ENCODE peak calls at places on chromosomes 13 and 19, in six cellular contexts. P is HCT116, X is K562, I is SK-N-SH, C is HepG2, T is GM12878. U is an unnamed sample.

GRCh38 chr13:71873418-71874276 is 6.6 kb upstream of the DACH1 start:
- DNase-seq in T (no peak), C (no peak), P (no peak), I (no peak), X (no peak), U (no peak)

GRCh38 chr19:16714702-16715294 is 4.8 kb upstream of the NWD1 start:
- DNase-seq in T (peak), P (peak), I (peak), X (peak), C (peak), U (no peak)

GRCh38 chr13:71602327-71602726 is 264.7 kb downstream of the DACH1 start:
- DNase-seq in P (no peak), C (no peak), T (no peak), X (no peak), I (no peak), U (no peak)

GRCh38 chr13:91357613-91358383 is 10.3 kb downstream of the MIR17HG start:
- DNase-seq in P (no peak), C (no peak), I (no peak), T (no peak), X (no peak), U (no peak)

GRCh38 chr13:33487575-33488243 is 202.2 kb upstream of the STARD13 start:
- DNase-seq in C (peak), P (no peak), I (no peak), X (no peak), T (peak), U (no peak)

GRCh38 chr19:7482584-7483439 is 6.0 kb downstream of the PEX11G start:
- DNase-seq in T (no peak), P (peak), I (peak), X (peak), C (no peak), U (peak)

GRCh38 chr19:58372311-58373133 is 8.3 kb downstream of the ZNF837 start:
- DNase-seq in X (no peak), C (no peak), P (no peak), T (no peak), I (no peak), U (no peak)

GRCh38 chr13:39909634-39910033 is 254.2 kb downstream of the COG6 start:
- DNase-seq in T (no peak), C (no peak), P (no peak), X (no peak), I (peak), U (no peak)

GRCh38 chr19:29966594-29967249 is 24.7 kb downstream of the URI1 start:
- DNase-seq in I (no peak), X (no peak), P (no peak), T (no peak), C (peak), U (no peak)

GRCh38 chr13:28336193-28336657 is 158.7 kb downstream of the FLT1 start:
- DNase-seq in T (no peak), X (no peak), I (no peak), C (no peak), P (no peak), U (no peak)

GRCh38 chr13:99314640-99315176 is 7.5 kb upstream of the GPR183 start:
- DNase-seq in X (peak), C (no peak), I (no peak), P (peak), T (no peak), U (no peak)

GRCh38 chr13:107069107-107069776 is 501.3 kb upstream of the ARGLU1 start:
- DNase-seq in P (no peak), T (no peak), X (no peak), I (peak), C (no peak), U (no peak)

GRCh38 chr13:48827709-48828108 is 148.0 kb upstream of the FNDC3A start:
- DNase-seq in X (no peak), T (no peak), I (no peak), C (no peak), P (no peak), U (no peak)

GRCh38 chr13:32969516-32969941 is 46.7 kb upstream of the KL start:
- DNase-seq in X (no peak), P (no peak), I (no peak), C (no peak), T (peak), U (no peak)

GRCh38 chr13:72341904-72342303 is 385.5 kb downstream of the MZT1 start:
- DNase-seq in I (no peak), P (no peak), T (no peak), C (peak), X (no peak), U (no peak)

GRCh38 chr13:45482571-45483173 is 17.9 kb downstream of the COG3 start:
- DNase-seq in C (no peak), T (no peak), I (no peak), X (no peak), P (no peak), U (no peak)

GRCh38 chr13:78764665-78765064 is 105.7 kb upstream of the OBI1 start:
- DNase-seq in P (no peak), I (no peak), T (no peak), C (no peak), X (no peak), U (no peak)

GRCh38 chr19:2038284-2039081 is 12.6 kb downstream of the MKNK2 start:
- DNase-seq in I (no peak), P (no peak), X (peak), C (no peak), T (no peak), U (no peak)

GRCh38 chr13:24660023-24660806 is 20.0 kb upstream of the ATP12A start:
- DNase-seq in X (no peak), P (no peak), I (peak), T (no peak), C (no peak), U (no peak)

GRCh38 chr13:28584873-28585317 is 74.0 kb upstream of the POMP start:
- DNase-seq in P (no peak), T (no peak), I (no peak), X (no peak), C (no peak), U (no peak)

GRCh38 chr13:49627831-49628652 is at the start of gene ARL11:
- DNase-seq in C (no peak), I (no peak), T (peak), P (no peak), X (peak), U (peak)

GRCh38 chr19:53882391-53883050 is 524 bp downstream of the PRKCG start:
- DNase-seq in I (no peak), X (no peak), T (no peak), C (no peak), P (no peak), U (no peak)

GRCh38 chr19:53878786-53879144 is 3.2 kb upstream of the PRKCG start:
- DNase-seq in C (no peak), T (no peak), P (no peak), X (no peak), I (no peak), U (no peak)

GRCh38 chr19:53879145-53880037 is 2.6 kb upstream of the PRKCG start:
- DNase-seq in P (no peak), T (no peak), C (peak), X (peak), I (peak), U (peak)

GRCh38 chr19:53881482-53882390 is at the start of gene PRKCG:
- DNase-seq in X (peak), I (peak), C (peak), P (no peak), T (no peak), U (no peak)

GRCh38 chr19:53880716-53881481 is 1.1 kb upstream of the PRKCG start:
- DNase-seq in P (no peak), I (no peak), X (no peak), T (no peak), C (no peak), U (no peak)
- TF ChIP-seq JUND in P (no peak), I (no peak), X (no peak), T (no peak), C (no peak), U (no peak)

GRCh38 chr19:55383789-55384575 is at the start of gene TMEM238:
- DNase-seq in I (peak), T (no peak), C (no peak), P (no peak), X (peak), U (peak)
- TF ChIP-seq JUND in I (no peak), T (no peak), C (no peak), P (no peak), X (no peak), U (no peak)

GRCh38 chr19:13187419-13187818 is 37.2 kb downstream of the IER2 start:
- DNase-seq in P (no peak), X (no peak), C (no peak), T (no peak), I (no peak), U (no peak)

GRCh38 chr19:13176345-13176744 is 26.1 kb downstream of the IER2 start:
- DNase-seq in T (no peak), I (no peak), X (no peak), C (no peak), P (no peak), U (no peak)

GRCh38 chr19:13181747-13182388 is 31.7 kb downstream of the IER2 start:
- DNase-seq in P (no peak), X (no peak), C (no peak), T (no peak), I (peak), U (peak)
- TF ChIP-seq JUND in P (no peak), X (no peak), C (no peak), T (no peak), I (no peak), U (no peak)

GRCh38 chr19:52690395-52691214 is 44.2 kb downstream of the ZNF611 start:
- DNase-seq in P (peak), I (peak), X (peak), T (peak), C (peak), U (peak)

GRCh38 chr19:52691215-52691610 is 43.6 kb downstream of the ZNF611 start:
- DNase-seq in T (no peak), C (no peak), P (no peak), X (no peak), I (no peak), U (no peak)

GRCh38 chr19:52688335-52688734 is 46.5 kb downstream of the ZNF611 start:
- DNase-seq in I (no peak), X (no peak), P (no peak), T (no peak), C (no peak), U (no peak)

GRCh38 chr19:52691737-52692136 is 43.1 kb downstream of the ZNF611 start:
- DNase-seq in I (no peak), X (no peak), P (no peak), T (peak), C (no peak), U (no peak)

GRCh38 chr19:52689804-52690394 is 44.9 kb downstream of the ZNF611 start:
- DNase-seq in C (no peak), X (peak), T (no peak), I (peak), P (no peak), U (no peak)
- TF ChIP-seq JUND in C (no peak), X (no peak), T (no peak), I (no peak), P (no peak), U (no peak)

GRCh38 chr19:50911206-50912101 is at the start of gene KLK4:
- DNase-seq in X (no peak), C (no peak), T (no peak), I (no peak), P (no peak), U (no peak)

GRCh38 chr19:50910722-50911121 is 473 bp downstream of the KLK4 start:
- DNase-seq in T (no peak), C (no peak), I (no peak), X (no peak), P (no peak), U (no peak)

GRCh38 chr19:50908311-50908710 is 2.9 kb downstream of the KLK4 start:
- DNase-seq in T (no peak), I (no peak), C (no peak), X (no peak), P (no peak), U (no peak)

GRCh38 chr19:50912102-50912599 is 956 bp upstream of the KLK4 start:
- DNase-seq in P (no peak), I (no peak), X (no peak), C (no peak), T (no peak), U (no peak)

DNA sequence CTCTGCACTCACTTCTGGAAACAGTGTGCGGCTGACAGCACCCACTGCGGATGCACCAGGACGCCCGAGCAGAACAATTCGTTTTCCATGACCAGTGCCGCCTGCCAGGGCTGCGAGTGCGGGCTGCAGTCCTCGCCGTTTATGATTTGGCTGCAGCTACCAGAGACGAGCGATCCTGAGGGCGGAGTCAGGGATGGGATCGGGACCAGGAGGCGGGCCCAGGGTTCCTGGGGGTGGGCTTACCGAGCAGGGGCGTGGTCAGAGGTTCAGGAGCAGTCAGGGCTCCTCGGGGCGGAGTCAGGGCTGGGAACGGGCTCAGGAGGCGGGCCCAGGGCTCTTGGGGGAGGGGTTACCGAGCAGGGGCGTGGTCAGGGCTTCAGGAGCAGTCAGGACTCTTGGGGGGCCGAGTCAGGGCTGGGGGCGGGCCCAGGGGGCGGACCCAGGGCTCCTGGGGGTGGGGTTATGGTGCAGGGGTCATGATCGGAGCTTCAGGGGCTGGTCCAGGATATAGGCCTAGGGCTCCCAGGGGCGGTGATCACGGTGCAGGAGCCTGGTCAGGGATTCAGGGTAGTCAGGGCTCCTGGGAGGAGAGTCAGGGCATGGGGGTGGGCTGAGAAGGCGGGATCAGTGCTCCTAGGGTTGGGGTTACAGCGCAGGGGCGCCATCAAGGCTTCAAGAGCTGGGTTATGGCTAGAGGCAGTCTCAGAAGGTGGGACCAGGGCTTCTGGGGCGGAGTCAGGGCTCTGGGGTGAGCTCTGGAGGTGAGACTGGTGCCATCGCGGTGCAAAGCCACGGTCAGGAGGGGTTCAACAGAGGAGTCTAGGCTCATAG is 1.7 kb downstream of the KLK4 start:
- DNase-seq in C (peak), P (peak), T (no peak), I (peak), X (peak), U (peak)
- TF ChIP-seq JUND in C (no peak), P (no peak), T (no peak), I (no peak), X (no peak), U (no peak)

GRCh38 chr19:45446944-45447343 is 20.9 kb upstream of the FOSB start:
- DNase-seq in T (no peak), C (no peak), I (no peak), P (no peak), X (no peak), U (no peak)

GRCh38 chr19:45444318-45445041 is 20.8 kb upstream of the ERCC1 start:
- DNase-seq in P (no peak), I (peak), C (peak), T (no peak), X (peak), U (peak)

GRCh38 chr19:45445139-45445538 is 21.4 kb upstream of the ERCC1 start:
- DNase-seq in C (no peak), X (no peak), T (no peak), P (no peak), I (no peak), U (no peak)

GRCh38 chr19:45448425-45448756 is 19.4 kb upstream of the FOSB start:
- DNase-seq in T (no peak), P (no peak), I (no peak), C (no peak), X (no peak), U (no peak)

DNA sequence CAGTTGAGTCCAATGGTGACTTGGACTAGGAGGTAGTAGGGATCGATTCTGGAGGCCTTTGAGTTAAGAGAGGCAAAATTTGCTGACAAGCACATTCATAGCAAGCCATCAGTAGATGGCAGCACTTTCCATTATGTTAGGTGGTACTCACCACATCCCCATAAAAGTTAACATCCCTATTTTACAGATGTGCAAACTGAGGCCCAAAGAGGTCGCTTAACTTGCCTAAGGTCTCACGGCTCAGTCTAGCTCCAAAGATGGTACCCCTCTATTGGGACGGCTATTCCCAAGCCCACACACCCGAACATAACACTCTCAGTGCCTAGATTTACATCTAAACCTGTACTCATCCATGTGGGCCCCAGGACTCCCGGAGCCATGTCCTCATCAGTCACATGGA is 21.5 kb upstream of the FOSB start:
- DNase-seq in X (no peak), I (peak), T (no peak), P (no peak), C (peak), U (peak)
- TF ChIP-seq JUND in X (no peak), I (no peak), T (no peak), P (no peak), C (no peak), U (no peak)

U was measured in T47D.